ENCODE peak calls at places on chromosomes 6 and 20, in seven cellular contexts. S, Q, T, Z, A, J and U are unnamed samples.
A peak's percentile ranks its signal among the peaks of the same experiment; 100 is the strongest.

GRCh38 chr6:165821754-165822153 is 158.7 kb upstream of the PDE10A start:
- DNase-seq in S (no peak), Q (no peak), T (no peak), Z (no peak), A (no peak), J (no peak), U (no peak)

GRCh38 chr20:32481311-32482103 is 103.6 kb downstream of the NOL4L start:
- DNase-seq in S (no peak), Q (no peak), T (no peak), Z (no peak), A (no peak), J (no peak), U (no peak)

GRCh38 chr6:35195120-35195780 is 18.5 kb upstream of the SCUBE3 start:
- DNase-seq in S (no peak), Q (no peak), T (no peak), Z (no peak), A (no peak), J (no peak), U (no peak)

GRCh38 chr20:47705497-47705856 is 79.8 kb downstream of the SULF2 start:
- DNase-seq in S (no peak), Q (peak; percentile 62), T (no peak), Z (no peak), A (no peak), J (no peak), U (no peak)

GRCh38 chr6:2116496-2116895 is 128.9 kb downstream of the GMDS start:
- DNase-seq in S (no peak), Q (no peak), T (no peak), Z (no peak), A (no peak), J (no peak), U (no peak)

GRCh38 chr6:155381856-155382690 is 67.8 kb upstream of the TFB1M start:
- DNase-seq in S (no peak), Q (no peak), T (no peak), Z (no peak), A (no peak), J (no peak), U (no peak)

GRCh38 chr6:151692216-151692615 is 115.3 kb upstream of the ESR1 start:
- DNase-seq in S (no peak), Q (no peak), T (no peak), Z (no peak), A (no peak), J (no peak), U (no peak)

GRCh38 chr20:53957421-53958172 is 112.8 kb downstream of the BCAS1 start:
- DNase-seq in S (no peak), Q (no peak), T (no peak), Z (no peak), A (no peak), J (no peak), U (no peak)

GRCh38 chr6:116218172-116218633 is 35.7 kb downstream of the TSPYL4 start:
- DNase-seq in S (no peak), Q (no peak), T (no peak), Z (no peak), A (no peak), J (no peak), U (no peak)

GRCh38 chr6:170088349-170088951 is 202.4 kb downstream of the DLL1 start:
- DNase-seq in S (no peak), Q (peak; percentile 12), T (peak; percentile 25), Z (no peak), A (no peak), J (no peak), U (peak; percentile 15)

GRCh38 chr20:34716921-34717229 is 12.7 kb downstream of the TP53INP2 start:
- DNase-seq in S (no peak), Q (no peak), T (no peak), Z (no peak), A (no peak), J (no peak), U (no peak)

GRCh38 chr20:47982574-47983360 is 197.5 kb upstream of the SULF2 start:
- DNase-seq in S (no peak), Q (no peak), T (no peak), Z (no peak), A (no peak), J (no peak), U (no peak)

GRCh38 chr6:19616022-19616421 is 221.1 kb upstream of the ID4 start:
- DNase-seq in S (no peak), Q (no peak), T (no peak), Z (no peak), A (no peak), J (no peak), U (no peak)

GRCh38 chr6:134614606-134615485 is 296.9 kb upstream of the SGK1 start:
- DNase-seq in S (no peak), Q (no peak), T (no peak), Z (no peak), A (no peak), J (no peak), U (no peak)

GRCh38 chr20:21048841-21049273 is 57.3 kb downstream of the LINC00237 start:
- DNase-seq in S (no peak), Q (no peak), T (peak; percentile 39), Z (peak; percentile 69), A (peak; percentile 52), J (no peak), U (no peak)

GRCh38 chr20:63980806-63981728 is at the start of gene PRPF6:
- DNase-seq in S (peak; percentile 90), Q (peak; percentile 89), T (peak; percentile 96), Z (peak; percentile 92), A (peak; percentile 96), J (peak; percentile 83), U (peak; percentile 95)
- TF ChIP-seq POLR2A in S (no peak), Q (peak; percentile 64), T (peak; percentile 10), Z (peak; percentile 68), A (peak; percentile 61), J (peak; percentile 24), U (peak; percentile 72)

GRCh38 chr6:45302832-45303231 is 25.3 kb upstream of the RUNX2 start:
- DNase-seq in S (no peak), Q (no peak), T (no peak), Z (no peak), A (no peak), J (no peak), U (no peak)
- TF ChIP-seq CTCF in S (no peak), Q (no peak), T (no peak), Z (no peak), A (no peak), J (no peak), U (no peak)

GRCh38 chr20:59697082-59697481 is 92.7 kb downstream of the PHACTR3 start:
- DNase-seq in S (no peak), Q (no peak), T (no peak), Z (no peak), A (no peak), J (no peak), U (no peak)
- H3K9me3 ChIP-seq in S (no peaks in the 10 kb centered on the region), Q (no peaks in the 10 kb centered on the region), T (no peaks in the 10 kb centered on the region), Z (no peaks in the 10 kb centered on the region), A (no peaks in the 10 kb centered on the region), J (no peaks in the 10 kb centered on the region), U (no peaks in the 10 kb centered on the region)

DNA sequence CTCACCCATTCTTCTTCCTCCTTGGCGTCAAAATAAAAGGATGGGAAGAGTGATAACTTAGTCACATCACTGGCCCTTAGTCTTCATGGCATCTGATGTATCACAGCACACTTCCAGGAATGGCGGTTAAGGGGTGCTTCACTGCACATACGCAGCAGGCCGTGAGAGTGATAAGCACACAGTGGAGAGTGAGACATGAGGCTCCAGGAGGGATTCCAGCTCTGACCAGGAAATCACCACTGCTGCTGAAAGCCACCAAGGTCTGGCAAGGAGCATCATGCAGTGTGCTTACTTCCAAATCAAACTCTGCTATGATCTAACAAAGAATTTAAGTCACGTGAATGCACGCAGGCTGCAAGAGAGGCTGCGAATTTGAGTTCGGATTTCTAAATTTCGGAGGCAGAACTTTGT is 62.4 kb downstream of the ARID1B start:
- DNase-seq in S (no peak), Q (peak; percentile 46), T (no peak), Z (no peak), A (no peak), J (no peak), U (peak; percentile 55)
- TF ChIP-seq POLR2A in S (no peak), Q (no peak), T (no peak), Z (no peak), A (no peak), J (no peak), U (no peak)

GRCh38 chr20:46677608-46678007 is 11.6 kb downstream of the TP53RK start:
- DNase-seq in S (no peak), Q (no peak), T (no peak), Z (no peak), A (no peak), J (no peak), U (no peak)
- TF ChIP-seq CTCF in S (no peak), Q (no peak), T (no peak), Z (no peak), A (no peak), J (no peak), U (no peak)

GRCh38 chr20:49859807-49860206 is 47.2 kb downstream of the SLC9A8 start:
- DNase-seq in S (no peak), Q (no peak), T (no peak), Z (no peak), A (no peak), J (no peak), U (no peak)
- H3K9me3 ChIP-seq in S (no peaks in the 10 kb centered on the region), Q (no peaks in the 10 kb centered on the region), T (no peaks in the 10 kb centered on the region), Z (no peaks in the 10 kb centered on the region), A (no peaks in the 10 kb centered on the region), J (no peaks in the 10 kb centered on the region), U (no peaks in the 10 kb centered on the region)

GRCh38 chr6:16759181-16759645 is 2.0 kb downstream of the ATXN1 start:
- DNase-seq in S (no peak), Q (no peak), T (no peak), Z (no peak), A (no peak), J (no peak), U (no peak)

GRCh38 chr6:16761469-16762264 is 407 bp upstream of the ATXN1 start:
- DNase-seq in S (peak; percentile 89), Q (peak; percentile 87), T (peak; percentile 89), Z (peak; percentile 61), A (peak; percentile 92), J (peak; percentile 74), U (peak; percentile 89)

GRCh38 chr6:16758163-16758975 is 2.9 kb downstream of the ATXN1 start:
- DNase-seq in S (no peak), Q (no peak), T (no peak), Z (no peak), A (no peak), J (no peak), U (no peak)

GRCh38 chr6:16760536-16761468 is at the start of gene ATXN1:
- DNase-seq in S (peak; percentile 58), Q (peak; percentile 63), T (peak; percentile 62), Z (peak; percentile 18), A (peak; percentile 65), J (peak; percentile 76), U (peak; percentile 64)

GRCh38 chr6:16759646-16760535 is 1.4 kb downstream of the ATXN1 start:
- DNase-seq in S (peak; percentile 90), Q (peak; percentile 92), T (peak; percentile 91), Z (peak; percentile 43), A (peak; percentile 95), J (peak; percentile 84), U (peak; percentile 95)
- TF ChIP-seq POLR2A in S (peak; percentile 90), Q (peak; percentile 88), T (peak; percentile 87), Z (peak; percentile 34), A (peak; percentile 96), J (peak; percentile 75), U (peak; percentile 84)

GRCh38 chr20:22180244-22180643 is 404.1 kb downstream of the FOXA2 start:
- DNase-seq in S (no peak), Q (no peak), T (no peak), Z (peak; percentile 24), A (no peak), J (no peak), U (no peak)
- TF ChIP-seq CTCF in S (no peak), Q (no peak), T (no peak), Z (peak; percentile 32), A (no peak), J (no peak), U (no peak)

GRCh38 chr20:6959900-6960312 is 192.4 kb downstream of the BMP2 start:
- DNase-seq in S (no peak), Q (no peak), T (no peak), Z (no peak), A (no peak), J (no peak), U (no peak)
- H3K9me3 ChIP-seq in S (no peaks in the 10 kb centered on the region), Q (no peaks in the 10 kb centered on the region), T (no peaks in the 10 kb centered on the region), Z (peaks cover 9% of the 10 kb centered on the region), A (no peaks in the 10 kb centered on the region), J (no peaks in the 10 kb centered on the region), U (no peaks in the 10 kb centered on the region)